ENCODE peak calls at places on chromosomes 7 and 10, in six cellular contexts. L is CD8-positive, alpha-beta T cell; X is colonic mucosa; J is stomach; K is heart right ventricle; U is adrenal gland. T is an unnamed sample. For H3K9me3, the result is how much of the 10 kb centered on the place peaks cover.

GRCh38 chr10:101214446-101215396 is 14.5 kb downstream of the LBX1 start:
- DNase-seq in L (peak), X (peak), J (peak), K (peak), U (peak), T (peak)

GRCh38 chr10:24556746-24557742 is 166.6 kb downstream of the ARHGAP21 start:
- DNase-seq in L (no peak), X (peak), J (no peak), K (peak), U (no peak), T (no peak)

GRCh38 chr10:63137306-63137705 is 4.2 kb downstream of the NRBF2 start:
- DNase-seq in L (no peak), X (no peak), J (no peak), K (no peak), U (peak), T (no peak)

GRCh38 chr7:131556055-131556911 is at the start of gene PODXL:
- DNase-seq in L (peak), X (peak), J (peak), K (peak), U (peak), T (peak)

GRCh38 chr10:46265981-46266505 is 20.8 kb upstream of the ANTXRL start:
- DNase-seq in L (peak), X (no peak), J (peak), K (no peak), U (no peak), T (no peak)

GRCh38 chr7:79749851-79750250 is 296.4 kb upstream of the MAGI2 start:
- DNase-seq in L (no peak), X (no peak), J (no peak), K (no peak), U (no peak), T (no peak)

GRCh38 chr7:116443101-116443523 is 56.4 kb upstream of the CAV2 start:
- DNase-seq in L (no peak), X (no peak), J (no peak), K (no peak), U (no peak), T (no peak)

GRCh38 chr10:62693306-62693705 is 111.2 kb upstream of the ADO start:
- DNase-seq in L (no peak), X (no peak), J (no peak), K (no peak), U (no peak), T (no peak)

GRCh38 chr7:147400221-147400689 is 1190.3 kb upstream of the C7orf33 start:
- DNase-seq in L (no peak), X (no peak), J (no peak), K (no peak), U (no peak), T (no peak)

GRCh38 chr10:13827418-13827817 is 240.7 kb downstream of the PRPF18 start:
- DNase-seq in L (no peak), X (no peak), J (no peak), K (no peak), U (no peak), T (no peak)

GRCh38 chr7:18700147-18700546 is 204.6 kb downstream of the HDAC9 start:
- DNase-seq in L (no peak), X (no peak), J (no peak), K (no peak), U (no peak), T (no peak)

GRCh38 chr7:45328397-45329080 is 170.9 kb downstream of the RAMP3 start:
- DNase-seq in L (no peak), X (no peak), J (no peak), K (peak), U (no peak), T (no peak)

GRCh38 chr7:108234281-108234680 is 104.1 kb upstream of the LAMB4 start:
- DNase-seq in L (no peak), X (no peak), J (no peak), K (no peak), U (no peak), T (no peak)

GRCh38 chr7:139394553-139394952 is 34.9 kb downstream of the LUC7L2 start:
- DNase-seq in L (no peak), X (no peak), J (no peak), K (no peak), U (no peak), T (no peak)

GRCh38 chr7:148296994-148297644 is 293.4 kb upstream of the C7orf33 start:
- DNase-seq in L (no peak), X (no peak), J (no peak), K (no peak), U (no peak), T (no peak)

GRCh38 chr10:46091080-46091833 is 45.2 kb upstream of the MSMB start:
- DNase-seq in L (no peak), X (no peak), J (no peak), K (no peak), U (no peak), T (no peak)

GRCh38 chr7:117270371-117270770 is 52.5 kb downstream of the WNT2 start:
- DNase-seq in L (no peak), X (no peak), J (no peak), K (no peak), U (no peak), T (no peak)

GRCh38 chr7:40885503-40885902 is 750.7 kb downstream of the SUGCT start:
- DNase-seq in L (no peak), X (no peak), J (no peak), K (no peak), U (no peak), T (no peak)

GRCh38 chr7:79513271-79513670 is 59.8 kb upstream of the MAGI2 start:
- DNase-seq in L (no peak), X (no peak), J (no peak), K (no peak), U (no peak), T (no peak)

DNA sequence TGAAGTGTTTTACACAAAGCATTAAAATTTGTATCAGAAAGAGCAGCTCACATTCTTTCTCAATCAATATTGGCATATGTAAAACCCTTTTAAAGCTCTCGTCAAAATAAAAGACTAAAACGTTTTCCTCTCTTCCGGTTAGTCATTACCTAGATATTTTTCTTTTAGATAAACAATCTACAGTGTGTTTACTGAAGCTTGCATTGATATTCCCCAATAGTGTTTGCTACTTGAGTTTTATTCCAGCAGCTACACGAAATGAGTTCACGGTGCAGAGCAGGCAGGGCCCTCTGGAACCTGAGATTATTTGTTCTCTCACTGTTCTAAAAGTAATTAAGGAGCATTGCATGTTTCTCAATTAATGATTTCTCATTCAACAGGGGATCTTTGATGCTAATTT is 319.8 kb downstream of the GFRA1 start:
- DNase-seq in L (no peak), X (no peak), J (no peak), K (no peak), U (no peak), T (no peak)
- H3K9me3 ChIP-seq in L (under half), X (under half), J (under half), K (under half), U (under half), T (under half)

GRCh38 chr7:9657257-9657656 is 1223.8 kb downstream of the NXPH1 start:
- DNase-seq in L (no peak), X (no peak), J (no peak), K (no peak), U (no peak), T (no peak)
- TF ChIP-seq CTCF in L (no peak), X (no peak), J (no peak), K (no peak), U (no peak), T (no peak)

DNA sequence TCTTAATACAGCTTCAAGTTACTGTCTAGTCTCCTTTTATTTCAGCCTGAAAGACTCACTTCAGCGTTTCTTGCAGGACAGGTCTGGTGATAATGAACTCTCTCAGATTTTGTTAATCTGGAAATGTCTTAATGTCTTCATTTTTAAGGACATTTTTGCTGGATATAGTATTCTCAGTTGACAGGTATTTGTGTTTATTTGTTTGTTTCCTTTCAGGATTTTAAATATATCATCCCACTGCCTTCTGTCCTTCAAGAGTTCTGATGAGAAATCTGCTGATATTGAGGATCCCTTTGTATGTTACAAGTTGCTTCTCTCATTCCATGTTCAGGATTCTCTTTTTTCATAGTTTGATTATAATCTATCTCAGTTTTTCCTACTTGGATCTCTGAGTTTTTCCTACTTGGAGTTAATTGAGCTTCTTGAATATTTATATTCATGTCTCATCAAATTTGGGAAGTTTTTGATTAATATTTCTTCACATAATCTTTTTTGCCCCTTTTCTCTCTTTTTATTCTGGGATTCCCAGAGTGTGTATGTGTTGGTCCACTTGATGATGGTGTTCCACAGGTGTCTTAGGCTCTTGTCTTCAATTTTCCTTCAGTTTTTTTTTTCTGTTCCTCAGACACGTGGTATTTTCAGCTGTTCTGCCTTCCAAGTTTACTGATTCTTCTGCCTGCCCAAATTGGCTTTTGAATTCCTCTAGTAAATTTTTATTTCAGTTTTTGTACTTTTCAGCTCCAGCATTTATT is 49.9 kb downstream of the PTEN start:
- DNase-seq in L (no peak), X (no peak), J (no peak), K (no peak), U (no peak), T (no peak)
- H3K9me3 ChIP-seq in L (under half), X (under half), J (under half), K (under half), U (under half), T (under half)

GRCh38 chr10:27479016-27479415 is 25.1 kb upstream of the RAB18 start:
- DNase-seq in L (no peak), X (no peak), J (no peak), K (no peak), U (no peak), T (no peak)

GRCh38 chr10:27470890-27471289 is 33.2 kb upstream of the RAB18 start:
- DNase-seq in L (no peak), X (no peak), J (no peak), K (no peak), U (no peak), T (no peak)

DNA sequence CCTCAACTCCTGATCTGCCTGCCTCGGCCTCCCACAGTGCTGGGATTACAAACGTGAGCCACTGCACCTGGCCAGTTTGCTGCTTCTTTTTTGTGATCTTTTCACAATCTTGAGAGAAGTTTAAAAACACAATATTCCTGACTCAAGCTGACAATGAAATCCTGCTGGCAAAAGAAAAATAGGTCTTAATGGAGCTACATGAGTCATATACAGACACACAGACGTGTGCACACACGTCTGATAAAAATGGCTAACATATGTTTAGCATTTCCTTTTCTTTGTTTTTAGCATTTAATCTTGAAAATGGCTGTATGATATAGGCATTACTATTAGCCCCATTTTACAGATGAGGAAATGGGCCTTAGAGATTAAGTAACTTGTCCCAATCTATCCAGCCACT is 29.4 kb upstream of the RAB18 start:
- DNase-seq in L (no peak), X (no peak), J (no peak), K (no peak), U (no peak), T (no peak)
- TF ChIP-seq CTCF in L (no peak), X (no peak), J (no peak), K (no peak), U (no peak), T (no peak)

GRCh38 chr7:157506268-157506667 is 169.5 kb downstream of the DNAJB6 start:
- DNase-seq in L (peak), X (no peak), J (peak), K (no peak), U (no peak), T (peak)

GRCh38 chr7:157508477-157508881 is 171.7 kb downstream of the DNAJB6 start:
- DNase-seq in L (peak), X (no peak), J (peak), K (no peak), U (no peak), T (peak)

GRCh38 chr7:157507987-157508386 is 171.2 kb downstream of the DNAJB6 start:
- DNase-seq in L (no peak), X (no peak), J (no peak), K (no peak), U (no peak), T (no peak)

GRCh38 chr7:157505646-157506045 is 168.8 kb downstream of the DNAJB6 start:
- DNase-seq in L (no peak), X (no peak), J (no peak), K (no peak), U (no peak), T (no peak)

GRCh38 chr7:157509226-157509625 is 172.4 kb downstream of the DNAJB6 start:
- DNase-seq in L (no peak), X (no peak), J (no peak), K (no peak), U (no peak), T (no peak)
- H3K9me3 ChIP-seq in L (under half), X (under half), J (under half), K (under half), U (under half), T (under half)

DNA sequence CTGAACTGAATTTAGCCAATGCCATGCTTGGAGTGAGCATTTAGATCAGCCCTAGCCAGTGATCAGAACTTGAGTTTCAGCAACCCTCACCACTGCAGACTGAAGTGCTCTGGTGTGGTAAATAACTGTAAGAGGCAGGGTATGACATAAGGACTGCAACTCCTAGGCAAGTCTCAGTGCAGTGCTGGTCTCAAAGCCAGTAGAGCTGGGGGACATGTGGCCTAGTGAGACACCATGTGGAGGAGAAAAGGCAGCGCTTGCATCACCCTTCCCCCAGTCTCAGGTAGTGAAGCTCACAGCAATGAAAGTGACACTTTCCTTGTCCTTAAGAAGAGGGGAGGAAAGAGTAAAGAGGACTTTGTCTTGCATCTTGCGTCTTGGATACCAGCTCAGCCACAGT is 386.8 kb upstream of the POT1 start:
- DNase-seq in L (no peak), X (no peak), J (no peak), K (no peak), U (no peak), T (no peak)
- TF ChIP-seq CTCF in L (no peak), X (no peak), J (no peak), K (no peak), U (no peak), T (no peak)

DNA sequence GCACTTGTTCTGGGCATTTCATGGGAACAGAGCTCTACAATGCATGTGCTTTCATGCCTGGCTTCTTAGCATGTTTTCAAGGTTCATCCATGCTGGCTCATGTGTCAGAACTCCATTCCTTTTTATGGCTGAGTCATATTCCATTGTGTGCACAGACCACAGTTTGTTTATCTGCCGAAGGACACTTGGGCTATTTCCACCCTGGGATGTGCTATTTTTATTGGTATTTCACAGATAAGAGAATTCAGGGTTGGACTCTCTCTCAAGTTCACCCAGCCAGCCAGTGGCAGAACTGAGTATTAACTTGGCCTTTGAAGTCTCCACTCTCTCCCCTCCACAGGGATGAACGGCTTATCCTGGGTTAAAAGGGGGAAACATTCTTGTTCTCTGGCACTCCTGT is 190.7 kb upstream of the GPR26 start:
- DNase-seq in L (no peak), X (no peak), J (no peak), K (no peak), U (peak), T (no peak)
- H3K9me3 ChIP-seq in L (under half), X (under half), J (under half), K (under half), U (under half), T (under half)

GRCh38 chr10:6204341-6205191 is 1.8 kb downstream of the PFKFB3 start:
- DNase-seq in L (no peak), X (peak), J (peak), K (peak), U (peak), T (peak)

GRCh38 chr10:6204063-6204340 is 1.3 kb downstream of the PFKFB3 start:
- DNase-seq in L (peak), X (peak), J (peak), K (no peak), U (no peak), T (no peak)

GRCh38 chr10:6202098-6202683 is 541 bp upstream of the PFKFB3 start:
- DNase-seq in L (no peak), X (peak), J (no peak), K (peak), U (no peak), T (no peak)

GRCh38 chr10:6202684-6203330 is at the start of gene PFKFB3:
- DNase-seq in L (peak), X (peak), J (peak), K (peak), U (peak), T (peak)

GRCh38 chr10:6203331-6204062 is 765 bp downstream of the PFKFB3 start:
- DNase-seq in L (peak), X (peak), J (peak), K (peak), U (peak), T (peak)
- TF ChIP-seq CTCF in L (no peak), X (no peak), J (peak), K (no peak), U (peak), T (peak)

T was measured in psoas muscle.